ENCODE peak calls at places on chromosomes 6 and 20, in four cellular contexts. U is neural progenitor cell, I is hepatocyte, T is PC-9. X is an unnamed sample.

GRCh38 chr20:18840248-18840645 is 26.7 kb downstream of the SCP2D1 start:
- DNase-seq in U (no peak), T (no peak), I (no peak), X (no peak)

GRCh38 chr20:61951695-61952533 is 113.8 kb downstream of the TAF4 start:
- DNase-seq in T (no peak), I (peak; percentile 69), U (peak; percentile 88), X (no peak)

GRCh38 chr20:46545077-46545826 is 5.2 kb downstream of the OCSTAMP start:
- DNase-seq in I (no peak), T (no peak), U (no peak), X (no peak)

GRCh38 chr6:2990179-2990931 is 9.3 kb upstream of the NQO2 start:
- DNase-seq in I (peak; percentile 50), U (peak; percentile 47), T (no peak), X (no peak)

GRCh38 chr6:91144161-91144560 is 557.3 kb upstream of the MAP3K7 start:
- DNase-seq in T (no peak), I (no peak), U (no peak), X (no peak)

GRCh38 chr6:1313755-1314503 is 2.0 kb downstream of the FOXQ1 start:
- DNase-seq in U (peak; percentile 84), I (peak; percentile 87), T (peak; percentile 74), X (no peak)

GRCh38 chr20:44691424-44692423 is 23.4 kb upstream of the CCN5 start:
- DNase-seq in T (no peak), I (no peak), U (no peak), X (no peak)

GRCh38 chr6:111938710-111939109 is 65.5 kb upstream of the FYN start:
- DNase-seq in U (no peak), T (no peak), I (no peak), X (no peak)

GRCh38 chr6:118930680-118931079 is 4.3 kb downstream of the MCM9 start:
- DNase-seq in U (no peak), T (no peak), I (no peak), X (no peak)

GRCh38 chr6:36263390-36263789 is 6.5 kb upstream of the PNPLA1 start:
- DNase-seq in U (no peak), T (no peak), I (no peak), X (no peak)

GRCh38 chr20:32067234-32067821 is 15.3 kb downstream of the HCK start:
- DNase-seq in I (no peak), T (peak; percentile 55), U (no peak), X (peak; percentile 11)

DNA sequence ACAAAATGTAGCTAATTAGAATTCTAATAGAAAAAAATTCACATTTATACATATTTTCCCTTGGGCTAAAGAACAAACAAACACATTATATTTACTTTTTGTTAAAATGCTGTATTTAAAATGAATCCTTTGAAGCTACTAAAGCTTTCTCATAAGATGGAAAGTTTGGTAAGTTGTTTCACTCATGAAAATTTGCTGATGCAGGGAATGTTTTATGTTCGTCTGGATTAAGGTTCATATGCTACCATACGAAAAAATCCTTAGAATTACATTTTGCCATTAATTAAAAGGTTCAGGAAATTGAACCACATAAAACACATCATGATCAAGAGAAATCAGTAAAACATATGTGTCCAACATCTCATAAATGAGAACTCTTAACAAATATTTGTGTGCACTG is 62.2 kb downstream of the SMLR1 start:
- DNase-seq in I (no peak), T (no peak), U (no peak), X (no peak)
- TF ChIP-seq CTCF in I (no peak), T (no peak), U (no peak), X (no peak)

GRCh38 chr20:17796096-17796563 is 96.4 kb downstream of the BANF2 start:
- DNase-seq in U (no peak), T (no peak), I (peak; percentile 50), X (no peak)
- H3K4me2 ChIP-seq in U (no peak overlapping the region), T (no peak overlapping the region), I (no peak overlapping the region), X (no peak overlapping the region)

GRCh38 chr6:108568101-108568500 is 7.4 kb downstream of the FOXO3 start:
- DNase-seq in I (no peak), T (no peak), U (no peak), X (no peak)

GRCh38 chr6:108565091-108565766 is 4.5 kb downstream of the FOXO3 start:
- DNase-seq in U (no peak), T (no peak), I (no peak), X (peak; percentile 94)

GRCh38 chr6:108564178-108564577 is 3.5 kb downstream of the FOXO3 start:
- DNase-seq in U (no peak), T (no peak), I (no peak), X (no peak)

GRCh38 chr6:108565893-108566292 is 5.2 kb downstream of the FOXO3 start:
- DNase-seq in I (no peak), U (no peak), T (no peak), X (peak; percentile 76)

GRCh38 chr6:108566406-108566805 is 5.7 kb downstream of the FOXO3 start:
- DNase-seq in I (no peak), U (no peak), T (no peak), X (no peak)
- H3K27ac ChIP-seq in I (peak overlapping the region; percentile 18), U (no peak overlapping the region), T (peak overlapping the region; percentile 84), X (no peak overlapping the region)

GRCh38 chr6:73515204-73516101 is 5.4 kb downstream of the EEF1A1 start:
- DNase-seq in U (peak; percentile 78), T (peak; percentile 49), I (peak; percentile 83), X (peak; percentile 80)
- TF ChIP-seq CTCF in U (peak; percentile 70), T (peak; percentile 74), I (peak; percentile 66), X (peak; percentile 91)

GRCh38 chr6:110874880-110875547 is 429 bp downstream of the AMD1 start:
- DNase-seq in I (no peak), U (peak; percentile 51), T (no peak), X (peak; percentile 67)
- H3K4me2 ChIP-seq in I (peak overlapping the region; percentile 83), U (peak overlapping the region; percentile 73), T (peak overlapping the region; percentile 79), X (peak overlapping the region; percentile 91)

GRCh38 chr6:154157082-154157481 is 118.0 kb downstream of the OPRM1 start:
- DNase-seq in T (no peak), U (no peak), I (no peak), X (no peak)
- H3K27ac ChIP-seq in T (no peak overlapping the region), U (no peak overlapping the region), I (no peak overlapping the region), X (no peak overlapping the region)

GRCh38 chr6:68196645-68197044 is 438.4 kb upstream of the ADGRB3 start:
- DNase-seq in T (no peak), I (no peak), U (peak; percentile 3), X (peak; percentile 48)
- TF ChIP-seq CTCF in T (peak; percentile 41), I (no peak), U (peak; percentile 29), X (peak; percentile 71)

DNA sequence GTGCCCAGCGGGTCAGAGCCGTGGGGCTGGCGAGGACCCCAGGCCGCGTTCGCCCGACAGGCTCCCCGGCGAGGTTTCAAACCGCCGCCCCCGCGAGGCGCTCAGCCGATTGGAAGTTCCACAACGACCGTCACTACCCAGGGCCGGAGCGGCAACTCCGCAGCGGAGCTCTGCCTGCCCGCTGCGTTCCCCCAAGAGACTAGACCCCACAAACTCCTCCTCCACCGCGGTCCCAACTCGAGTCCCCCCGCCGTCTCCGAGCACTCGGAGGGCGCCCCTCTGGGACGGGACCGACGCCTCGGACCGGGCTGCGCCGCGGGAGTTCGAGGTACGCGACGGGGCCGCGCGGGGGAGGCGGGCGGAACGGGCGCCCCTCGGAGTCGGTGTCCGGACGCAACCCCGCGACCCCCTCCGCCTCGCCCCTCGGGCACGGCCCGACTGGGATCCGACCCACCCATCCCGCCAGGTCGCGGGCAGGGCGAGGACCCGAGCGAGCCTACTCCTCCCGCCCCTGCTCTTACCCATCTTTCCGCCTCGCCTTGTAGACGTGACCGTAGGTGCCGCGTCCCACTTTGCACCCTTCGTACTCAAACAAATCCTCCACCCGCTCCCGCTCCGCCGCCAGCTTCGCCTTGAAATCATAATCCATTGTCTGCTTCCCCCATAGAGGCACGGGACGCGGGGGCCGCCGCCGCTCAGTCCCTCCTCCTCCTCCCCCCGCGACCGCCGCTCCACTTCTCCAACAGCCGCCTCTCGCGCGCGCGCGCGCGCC is 595 bp downstream of the CDK19 start:
- DNase-seq in T (peak; percentile 40), U (peak; percentile 66), I (peak; percentile 78), X (peak; percentile 80)
- H3K4me2 ChIP-seq in T (peak overlapping the region; percentile 93), U (peak overlapping the region; percentile 96), I (peak overlapping the region; percentile 88), X (peak overlapping the region; percentile 83)

GRCh38 chr20:50339196-50339901 is 148.7 kb downstream of the CEBPB start:
- DNase-seq in T (no peak), U (peak; percentile 29), I (no peak), X (no peak)
- H3K27ac ChIP-seq in T (no peak overlapping the region), U (no peak overlapping the region), I (peak overlapping the region; percentile 16), X (no peak overlapping the region)

DNA sequence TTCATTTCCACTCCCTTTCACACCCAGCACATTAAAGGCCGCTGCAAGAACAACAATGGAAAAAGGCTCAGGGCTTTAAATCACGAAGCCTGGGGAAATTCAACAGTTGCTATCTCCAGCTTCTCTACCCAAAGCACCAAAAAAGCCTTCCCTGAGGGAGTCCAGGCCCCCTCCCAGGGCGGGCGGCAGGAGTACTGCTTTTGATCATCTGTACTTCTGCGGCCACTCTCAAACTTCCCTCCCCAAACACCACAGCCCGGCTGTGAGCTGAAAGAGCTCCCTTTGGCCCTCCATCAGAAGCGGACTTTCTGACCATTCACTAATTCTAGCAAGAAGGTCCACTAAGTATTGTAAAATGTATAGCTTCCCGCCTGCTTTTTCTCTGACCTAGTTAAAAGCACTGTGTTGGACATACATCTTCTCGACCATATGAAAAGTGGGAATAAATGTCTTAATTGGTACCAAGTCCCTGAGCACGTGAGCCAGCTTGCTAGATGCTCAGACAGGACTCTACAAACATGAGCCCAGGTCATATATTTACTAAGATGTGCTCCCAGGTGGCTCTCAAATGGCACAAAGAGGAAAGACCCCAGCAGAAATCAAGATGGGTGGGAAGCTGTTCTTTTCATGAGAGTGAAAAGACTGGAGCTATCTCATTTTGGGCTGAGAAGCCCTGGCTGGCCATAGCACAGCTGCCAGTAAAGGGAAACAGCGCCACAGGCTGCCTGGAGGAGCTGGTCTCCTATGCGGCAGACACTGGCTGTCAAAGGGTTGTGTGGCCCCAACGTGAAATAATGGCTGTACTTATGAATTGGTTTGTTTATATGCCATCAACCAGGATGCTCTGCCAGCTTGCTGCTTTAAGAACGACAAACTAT is 58.6 kb downstream of the GFOD1 start:
- DNase-seq in U (no peak), I (no peak), T (no peak), X (peak; percentile 53)
- TF ChIP-seq CTCF in U (no peak), I (no peak), T (no peak), X (peak; percentile 72)

X was measured in OCI-LY7.